ENCODE peak calls at places on chromosomes 7 and 10, in four cellular contexts. R, L, Z and U are unnamed samples.

GRCh38 chr7:87411186-87411585 is 64.3 kb downstream of the ABCB4 start:
- DNase-seq in R (no peak), L (no peak), Z (no peak), U (no peak)

GRCh38 chr10:93703066-93703465 is 674 bp upstream of the FRA10AC1 start:
- DNase-seq in L (no peak), R (peak), Z (no peak), U (no peak)

GRCh38 chr10:68594405-68594804 is 34.3 kb downstream of the TET1 start:
- DNase-seq in L (no peak), R (no peak), Z (no peak), U (peak)

GRCh38 chr10:114761205-114762193 is 60.1 kb upstream of the FHIP2A start:
- DNase-seq in L (no peak), Z (no peak), R (no peak), U (no peak)

GRCh38 chr7:114533151-114533550 is 118.5 kb downstream of the FOXP2 start:
- DNase-seq in Z (no peak), R (no peak), L (no peak), U (no peak)

GRCh38 chr7:64613653-64614052 is 50.8 kb upstream of the ZNF680 start:
- DNase-seq in L (no peak), Z (no peak), R (no peak), U (no peak)

GRCh38 chr10:27746364-27747095 is 911 bp upstream of the MKX start:
- DNase-seq in Z (no peak), L (no peak), R (no peak), U (peak)

GRCh38 chr10:101609481-101609880 is 21.4 kb downstream of the DPCD start:
- DNase-seq in Z (no peak), L (no peak), R (no peak), U (no peak)

GRCh38 chr7:104252409-104253134 is 44.8 kb upstream of the ORC5 start:
- DNase-seq in R (no peak), L (no peak), Z (no peak), U (no peak)

GRCh38 chr10:61503051-61503450 is 49.9 kb upstream of the TMEM26 start:
- DNase-seq in R (no peak), L (no peak), Z (no peak), U (peak)